ENCODE peak calls at places on chromosomes 13 and 19, in five cellular contexts. F, T, Q, P and G are unnamed samples.
A peak's percentile ranks its signal among the peaks of the same experiment; 100 is the strongest.

GRCh38 chr19:5138606-5139594 is 170.0 kb downstream of the KDM4B start:
- DNase-seq in F (peak; percentile 96), T (peak; percentile 94), Q (peak; percentile 63), P (no peak), G (no peak)

GRCh38 chr19:16117594-16118033 is 5.9 kb downstream of the RAB8A start:
- DNase-seq in F (peak; percentile 86), T (no peak), Q (no peak), P (no peak), G (no peak)

GRCh38 chr13:110208116-110208515 is 98.8 kb downstream of the COL4A1 start:
- DNase-seq in F (no peak), T (no peak), Q (no peak), P (no peak), G (no peak)

GRCh38 chr19:20351244-20351643 is 184.2 kb downstream of the ZNF486 start:
- DNase-seq in F (no peak), T (no peak), Q (no peak), P (no peak), G (no peak)

GRCh38 chr19:53467138-53467502 is 413 bp upstream of the ZNF813 start:
- DNase-seq in F (no peak), T (no peak), Q (peak; percentile 5), P (no peak), G (no peak)

GRCh38 chr19:46309056-46309455 is 12.2 kb downstream of the HIF3A start:
- DNase-seq in F (no peak), T (no peak), Q (no peak), P (no peak), G (no peak)

GRCh38 chr13:69737129-69737935 is 370.3 kb upstream of the ATXN8OS start:
- DNase-seq in F (no peak), T (no peak), Q (no peak), P (no peak), G (no peak)

GRCh38 chr19:36246006-36246391 is 31.1 kb downstream of the ZNF146 start:
- DNase-seq in F (no peak), T (no peak), Q (peak; percentile 42), P (no peak), G (no peak)

GRCh38 chr13:108943842-108944241 is 314.4 kb downstream of the MYO16 start:
- DNase-seq in F (no peak), T (no peak), Q (no peak), P (no peak), G (no peak)

GRCh38 chr13:27595055-27595811 is 25.1 kb downstream of the LNX2 start:
- DNase-seq in F (no peak), T (no peak), Q (no peak), P (no peak), G (no peak)

GRCh38 chr19:55486971-55487883 is 1.0 kb upstream of the SSC5D start:
- DNase-seq in F (peak; percentile 23), T (peak; percentile 88), Q (peak; percentile 87), P (peak; percentile 87), G (no peak)

GRCh38 chr13:24215732-24216131 is 55.2 kb downstream of the SPATA13 start:
- DNase-seq in F (no peak), T (no peak), Q (peak; percentile 34), P (no peak), G (no peak)

GRCh38 chr13:95756072-95756471 is 79.1 kb downstream of the DNAJC3 start:
- DNase-seq in F (peak; percentile 25), T (no peak), Q (no peak), P (no peak), G (no peak)

GRCh38 chr13:75366380-75367280 is 115.3 kb downstream of the TBC1D4 start:
- DNase-seq in F (no peak), T (no peak), Q (no peak), P (no peak), G (no peak)

GRCh38 chr13:31909889-31910551 is 121.6 kb upstream of the FRY start:
- DNase-seq in F (peak; percentile 81), T (peak; percentile 31), Q (peak; percentile 72), P (no peak), G (peak; percentile 56)

GRCh38 chr13:26457212-26457611 is 100.3 kb upstream of the WASF3 start:
- DNase-seq in F (peak; percentile 46), T (no peak), Q (peak; percentile 62), P (no peak), G (no peak)

GRCh38 chr13:34357435-34358232 is 539.7 kb downstream of the RFC3 start:
- DNase-seq in F (peak; percentile 46), T (peak; percentile 74), Q (peak; percentile 80), P (peak; percentile 42), G (no peak)

GRCh38 chr13:51832471-51833152 is 12.4 kb downstream of the TMEM272 start:
- DNase-seq in F (peak; percentile 88), T (no peak), Q (peak; percentile 41), P (no peak), G (no peak)

GRCh38 chr19:17370026-17370587 is 7.0 kb downstream of the PLVAP start:
- DNase-seq in F (peak; percentile 78), T (no peak), Q (no peak), P (no peak), G (no peak)

GRCh38 chr13:109510036-109510435 is 276.3 kb downstream of the IRS2 start:
- DNase-seq in F (no peak), T (no peak), Q (no peak), P (no peak), G (no peak)

GRCh38 chr19:44764975-44765948 is 12.4 kb upstream of the CBLC start:
- DNase-seq in F (peak; percentile 77), T (no peak), Q (peak; percentile 32), P (no peak), G (peak; percentile 66)

GRCh38 chr19:55303477-55303876 is 19.7 kb downstream of the BRSK1 start:
- DNase-seq in F (no peak), T (no peak), Q (no peak), P (no peak), G (no peak)

DNA sequence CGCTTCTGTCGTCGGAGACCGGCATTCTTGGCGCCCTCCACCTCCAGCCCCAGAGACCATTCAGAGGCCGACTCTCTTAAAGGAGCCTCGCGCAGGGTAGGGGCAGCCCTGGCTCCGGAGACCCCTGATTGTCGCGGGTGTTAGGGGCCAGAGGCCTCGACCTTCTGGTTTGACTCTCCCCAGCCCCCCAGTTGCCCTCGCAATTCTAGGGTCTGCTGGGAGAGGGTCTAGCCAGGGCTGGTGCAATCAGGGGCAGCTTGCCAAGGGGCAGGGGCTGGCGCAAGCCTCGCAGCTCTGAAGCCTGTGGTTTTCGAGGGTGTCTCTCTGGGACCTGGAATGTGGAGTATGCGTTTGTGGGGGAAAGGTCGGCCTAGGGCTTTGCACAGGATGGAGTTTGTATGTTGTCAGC is 1.6 kb upstream of the SLC7A10 start:
- DNase-seq in F (no peak), T (peak; percentile 16), Q (no peak), P (no peak), G (no peak)
- TF ChIP-seq CTCF in F (no peak), T (no peak), Q (no peak), P (no peak), G (peak; percentile 17)

DNA sequence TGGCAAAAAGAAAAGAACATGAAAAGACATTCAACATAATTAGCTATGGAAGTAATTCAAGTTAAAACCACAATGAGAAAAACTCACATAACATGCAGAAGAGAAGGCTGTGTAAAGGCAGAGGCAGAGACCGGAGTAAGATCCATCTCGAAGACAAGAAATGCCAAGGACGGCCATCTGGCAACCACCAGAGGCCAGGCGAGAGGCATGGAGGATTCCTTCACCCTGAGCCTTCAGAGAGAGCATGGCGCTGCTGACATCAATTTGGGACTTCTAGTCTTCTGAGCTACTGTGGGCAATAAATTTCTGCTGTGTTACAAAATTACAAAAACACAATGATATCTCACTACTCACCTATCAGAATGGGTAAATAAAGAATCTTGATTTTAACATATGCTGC is 381.0 kb downstream of the TSHZ3 start:
- DNase-seq in F (no peak), T (no peak), Q (no peak), P (no peak), G (no peak)
- TF ChIP-seq CTCF in F (no peak), T (no peak), Q (no peak), P (peak; percentile 63), G (no peak)

DNA sequence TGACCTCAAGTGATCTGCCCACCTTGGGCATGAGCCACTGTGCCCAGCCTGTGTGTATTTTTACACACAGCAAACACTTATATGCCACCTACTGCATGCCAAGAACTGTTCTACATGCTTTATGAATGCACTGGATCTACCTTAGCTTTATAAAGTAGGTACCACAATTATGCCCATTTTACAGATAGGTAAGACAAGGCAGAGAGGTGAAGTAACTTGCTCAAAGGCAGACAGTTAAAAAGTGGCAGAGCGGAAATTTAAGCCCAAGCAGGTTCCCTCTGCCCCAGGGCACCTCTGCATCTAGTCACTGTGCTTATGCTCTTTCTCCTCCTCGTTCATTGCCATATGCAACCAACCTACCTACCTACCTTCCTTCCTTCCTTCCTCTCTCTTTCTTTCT is 10.5 kb downstream of the ADAMTS10 start:
- DNase-seq in F (no peak), T (no peak), Q (no peak), P (no peak), G (no peak)
- TF ChIP-seq CTCF in F (no peak), T (no peak), Q (no peak), P (no peak), G (no peak)

GRCh38 chr19:2923510-2923909 is 21.3 kb downstream of the ZNF77 start:
- DNase-seq in F (no peak), T (no peak), Q (peak; percentile 71), P (no peak), G (no peak)

GRCh38 chr19:2926341-2927031 is 18.3 kb downstream of the ZNF77 start:
- DNase-seq in F (no peak), T (no peak), Q (no peak), P (no peak), G (no peak)

GRCh38 chr19:2927032-2927430 is 17.7 kb downstream of the ZNF77 start:
- DNase-seq in F (no peak), T (no peak), Q (no peak), P (no peak), G (no peak)

GRCh38 chr19:2917275-2918184 is 16.8 kb downstream of the ZNF57 start:
- DNase-seq in F (no peak), T (no peak), Q (no peak), P (no peak), G (no peak)

GRCh38 chr19:2922987-2923386 is 21.8 kb downstream of the ZNF77 start:
- DNase-seq in F (no peak), T (no peak), Q (peak; percentile 90), P (no peak), G (no peak)
- TF ChIP-seq CTCF in F (no peak), T (no peak), Q (peak; percentile 36), P (no peak), G (no peak)

DNA sequence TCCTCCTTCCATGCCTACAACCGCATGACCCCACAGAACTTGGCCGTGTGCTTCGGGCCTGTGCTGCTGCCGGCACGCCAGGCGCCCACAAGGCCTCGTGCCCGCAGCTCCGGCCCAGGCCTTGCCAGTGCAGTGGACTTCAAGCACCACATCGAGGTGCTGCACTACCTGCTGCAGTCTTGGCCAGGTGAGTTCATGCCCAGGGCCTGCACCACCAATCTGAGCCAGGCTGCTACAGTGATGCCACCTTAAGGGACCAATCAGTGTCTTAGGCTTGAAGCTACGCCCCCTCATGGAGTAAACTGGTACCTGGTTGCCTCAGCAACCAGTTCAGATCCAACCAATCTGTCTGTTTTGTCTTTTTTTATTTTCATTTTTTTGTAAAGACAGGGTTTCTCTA is 5.2 kb downstream of the SYDE1 start:
- DNase-seq in F (no peak), T (no peak), Q (peak; percentile 61), P (no peak), G (no peak)
- TF ChIP-seq CTCF in F (no peak), T (no peak), Q (peak; percentile 4), P (no peak), G (no peak)

GRCh38 chr19:6772028-6772865 is at the start of gene VAV1:
- DNase-seq in F (peak; percentile 93), T (no peak), Q (no peak), P (no peak), G (no peak)
- TF ChIP-seq CTCF in F (peak; percentile 39), T (peak; percentile 22), Q (no peak), P (no peak), G (no peak)